ENCODE peak calls at places on chromosomes 12 and 14, in nine cellular contexts. J is fibroblast of lung, E is left ventricle myocardium inferior, X is kidney tubule cell, M is GM12878, L is T-cell, K is mucosa of descending colon, G is amniotic stem cell, Z is HEK293T. S is an unnamed sample.
A peak's percentile ranks its signal among the peaks of the same experiment; 100 is the strongest.

GRCh38 chr12:4643747-4644146 is 5.1 kb downstream of the AKAP3 start:
- DNase-seq in Z (no peak), M (peak; percentile 17), X (no peak), G (no peak), K (no peak), L (no peak), E (no peak), J (no peak), S (no peak)

GRCh38 chr14:105533811-105534498 is 7.6 kb downstream of the TMEM121 start:
- DNase-seq in K (no peak), E (no peak), J (no peak), Z (no peak), G (no peak), L (no peak), X (no peak), M (no peak), S (no peak)

GRCh38 chr14:75279739-75280447 is 1.3 kb downstream of the FOS start:
- DNase-seq in J (peak; percentile 27), K (no peak), G (no peak), X (peak; percentile 10), L (no peak), Z (no peak), E (peak; percentile 29), M (no peak), S (no peak)

GRCh38 chr12:94676922-94677321 is 26.6 kb upstream of the TMCC3 start:
- DNase-seq in J (no peak), X (no peak), K (no peak), E (no peak), Z (no peak), L (no peak), G (no peak), M (no peak), S (no peak)

GRCh38 chr14:104639481-104639880 is 34.9 kb upstream of the TMEM179 start:
- DNase-seq in L (no peak), Z (no peak), M (no peak), X (no peak), E (no peak), K (no peak), J (no peak), G (no peak), S (no peak)

GRCh38 chr14:91595736-91596135 is 85.6 kb upstream of the PPP4R3A start:
- DNase-seq in E (no peak), M (no peak), X (no peak), K (no peak), Z (no peak), G (no peak), L (no peak), J (no peak), S (no peak)

GRCh38 chr12:117097159-117097558 is 2.1 kb downstream of the TESC start:
- DNase-seq in M (no peak), G (no peak), J (no peak), L (no peak), X (no peak), K (no peak), Z (no peak), E (no peak), S (no peak)

GRCh38 chr12:72282721-72283120 is 10.6 kb downstream of the TRHDE start:
- DNase-seq in X (peak; percentile 56), Z (no peak), M (no peak), L (no peak), E (no peak), J (peak; percentile 56), K (no peak), G (no peak), S (no peak)

GRCh38 chr14:25833341-25834121 is 764.3 kb downstream of the NOVA1 start:
- DNase-seq in L (no peak), G (no peak), J (peak; percentile 13), X (peak; percentile 58), Z (peak; percentile 53), E (no peak), K (peak; percentile 59), M (no peak), S (no peak)

GRCh38 chr14:49589387-49589786 is 3.2 kb upstream of the RPS29 start:
- DNase-seq in J (no peak), K (no peak), G (no peak), E (no peak), X (no peak), Z (no peak), L (no peak), M (no peak), S (no peak)

GRCh38 chr14:68669101-68669500 is 123.8 kb downstream of the ZFP36L1 start:
- DNase-seq in G (no peak), M (no peak), E (no peak), K (no peak), X (no peak), J (no peak), Z (no peak), L (no peak), S (no peak)

GRCh38 chr12:24561411-24561871 is 387.5 kb downstream of the BCAT1 start:
- DNase-seq in Z (peak; percentile 28), X (peak; percentile 34), J (peak; percentile 71), K (no peak), M (no peak), L (no peak), G (no peak), E (no peak), S (no peak)

GRCh38 chr12:124865728-124866127 is 2.1 kb upstream of the SCARB1 start:
- DNase-seq in X (no peak), L (no peak), Z (no peak), M (no peak), J (no peak), G (no peak), E (no peak), K (no peak), S (no peak)

GRCh38 chr12:32918890-32919791 is 22.6 kb upstream of the PKP2 start:
- DNase-seq in Z (peak; percentile 46), K (no peak), L (no peak), X (peak; percentile 39), J (peak; percentile 97), G (no peak), E (no peak), M (no peak), S (no peak)

GRCh38 chr14:104436047-104436531 is 143.5 kb upstream of the C14orf180 start:
- DNase-seq in E (peak; percentile 78), J (peak; percentile 17), G (no peak), K (peak; percentile 46), X (peak; percentile 43), M (no peak), L (no peak), Z (peak; percentile 5), S (no peak)

GRCh38 chr14:75720828-75721227 is 59.8 kb downstream of the TTLL5 start:
- DNase-seq in E (peak; percentile 55), L (no peak), M (no peak), K (peak; percentile 9), X (peak; percentile 38), J (peak; percentile 75), Z (no peak), G (no peak), S (no peak)

GRCh38 chr14:22428681-22429315 is 160.2 kb downstream of the DAD1 start:
- DNase-seq in G (no peak), X (peak; percentile 17), M (no peak), L (no peak), E (no peak), Z (no peak), K (no peak), J (peak; percentile 69), S (no peak)

GRCh38 chr12:109475993-109476806 is 900 bp downstream of the KCTD10 start:
- DNase-seq in J (peak; percentile 26), L (no peak), G (no peak), K (peak; percentile 32), M (no peak), Z (no peak), E (no peak), X (peak; percentile 29), S (no peak)

GRCh38 chr12:90287585-90287984 is 578.9 kb upstream of the ATP2B1 start:
- DNase-seq in M (no peak), J (no peak), G (no peak), L (no peak), X (no peak), K (no peak), Z (no peak), E (no peak), S (no peak)

GRCh38 chr12:104565606-104566243 is 109.0 kb downstream of the CHST11 start:
- DNase-seq in G (no peak), J (peak; percentile 56), E (no peak), M (no peak), K (no peak), Z (no peak), L (no peak), X (no peak), S (no peak)

GRCh38 chr12:93896962-93897361 is 219.8 kb downstream of the CRADD start:
- DNase-seq in M (no peak), G (no peak), L (no peak), E (no peak), Z (no peak), K (no peak), J (no peak), X (no peak), S (no peak)

GRCh38 chr12:53197011-53197640 is 9.9 kb downstream of the ITGB7 start:
- DNase-seq in G (no peak), M (no peak), L (no peak), Z (no peak), E (no peak), J (no peak), X (peak; percentile 84), K (no peak), S (no peak)

GRCh38 chr14:99519347-99519881 is 38.2 kb downstream of the CCNK start:
- DNase-seq in M (no peak), G (no peak), K (no peak), E (no peak), X (no peak), J (no peak), Z (no peak), L (no peak), S (no peak)

GRCh38 chr12:47078733-47079364 is 572 bp upstream of the PCED1B start:
- DNase-seq in G (no peak), X (peak; percentile 70), E (no peak), M (no peak), K (peak; percentile 26), L (peak; percentile 21), J (peak; percentile 50), Z (peak; percentile 17), S (peak; percentile 17)

GRCh38 chr12:95173392-95174251 is 43.6 kb downstream of the FGD6 start:
- DNase-seq in X (peak; percentile 93), Z (no peak), K (peak; percentile 69), G (no peak), M (no peak), L (no peak), E (peak; percentile 65), J (peak; percentile 96), S (no peak)

GRCh38 chr12:95118138-95118787 is 44.8 kb upstream of the NR2C1 start:
- DNase-seq in L (no peak), G (peak; percentile 58), Z (no peak), J (peak; percentile 93), M (no peak), E (no peak), K (no peak), X (peak; percentile 96), S (no peak)

GRCh38 chr14:104280085-104280901 is 141.9 kb downstream of the KIF26A start:
- DNase-seq in M (no peak), G (no peak), Z (no peak), L (no peak), X (no peak), K (no peak), J (no peak), E (peak; percentile 11), S (no peak)